ENCODE peak calls at places on chromosome 1, in nine cellular contexts. Z is esophagus muscularis mucosa, O is tibial nerve, F is left ventricle myocardium inferior, L is adrenal gland, Q is cardiac muscle cell, S is neural crest cell, R is ovary, V is right atrium auricular region. P is an unnamed sample.

GRCh38 chr1:41003127-41003639 is 18.3 kb downstream of the SLFNL1 start:
- DNase-seq in Z (no peak), O (no peak), F (no peak), L (no peak), Q (no peak), S (no peak), R (no peak), V (no peak), P (no peak)

GRCh38 chr1:114340906-114341698 is 169.9 kb downstream of the TRIM33 start:
- DNase-seq in Z (peak; percentile 75), O (no peak), F (no peak), L (no peak), Q (no peak), S (no peak), R (no peak), V (no peak), P (no peak)

GRCh38 chr1:63615809-63616420 is 22.7 kb downstream of the PGM1 start:
- DNase-seq in Z (no peak), O (peak; percentile 40), F (no peak), L (peak; percentile 54), Q (peak; percentile 77), S (peak; percentile 76), R (peak; percentile 76), V (peak; percentile 77), P (peak; percentile 44)

GRCh38 chr1:73162576-73162975 is 880.2 kb upstream of the NEGR1 start:
- DNase-seq in Z (no peak), O (no peak), F (no peak), L (peak; percentile 21), Q (no peak), S (no peak), R (no peak), V (no peak), P (no peak)

GRCh38 chr1:58836396-58836795 is 52.5 kb upstream of the JUN start:
- DNase-seq in Z (no peak), O (no peak), F (no peak), L (peak; percentile 59), Q (no peak), S (no peak), R (no peak), V (no peak), P (no peak)

GRCh38 chr1:206953126-206953525 is 6.9 kb upstream of the PIGR start:
- DNase-seq in Z (no peak), O (no peak), F (no peak), L (no peak), Q (no peak), S (no peak), R (no peak), V (no peak), P (no peak)

GRCh38 chr1:14113841-14114567 is 414.0 kb downstream of the PRDM2 start:
- DNase-seq in Z (no peak), O (no peak), F (peak; percentile 34), L (no peak), Q (peak; percentile 73), S (peak; percentile 47), R (no peak), V (peak; percentile 62), P (no peak)

GRCh38 chr1:30444850-30445249 is 278.5 kb downstream of the MATN1 start:
- DNase-seq in Z (peak; percentile 81), O (no peak), F (no peak), L (no peak), Q (no peak), S (no peak), R (no peak), V (peak; percentile 13), P (no peak)

GRCh38 chr1:221908573-221908972 is 166.7 kb upstream of the DUSP10 start:
- DNase-seq in Z (peak; percentile 31), O (no peak), F (no peak), L (no peak), Q (no peak), S (no peak), R (no peak), V (no peak), P (no peak)

GRCh38 chr1:10555635-10556429 is 81.1 kb downstream of the PEX14 start:
- DNase-seq in Z (no peak), O (no peak), F (no peak), L (no peak), Q (peak; percentile 24), S (no peak), R (no peak), V (no peak), P (no peak)

GRCh38 chr1:97758589-97759057 is 162.2 kb downstream of the DPYD start:
- DNase-seq in Z (no peak), O (no peak), F (no peak), L (no peak), Q (no peak), S (no peak), R (no peak), V (no peak), P (no peak)

GRCh38 chr1:17624540-17625256 is 85.2 kb downstream of the ARHGEF10L start:
- DNase-seq in Z (no peak), O (no peak), F (peak; percentile 74), L (peak; percentile 75), Q (no peak), S (no peak), R (no peak), V (peak; percentile 86), P (no peak)

GRCh38 chr1:64046243-64046642 is 157.2 kb upstream of the UBE2U start:
- DNase-seq in Z (peak; percentile 39), O (no peak), F (no peak), L (no peak), Q (no peak), S (no peak), R (no peak), V (no peak), P (no peak)

GRCh38 chr1:68197891-68198290 is 34.4 kb downstream of the WLS start:
- DNase-seq in Z (no peak), O (no peak), F (no peak), L (no peak), Q (no peak), S (no peak), R (no peak), V (no peak), P (peak; percentile 39)

GRCh38 chr1:87292684-87293493 is 35.8 kb upstream of the LMO4 start:
- DNase-seq in Z (no peak), O (peak; percentile 40), F (no peak), L (peak; percentile 27), Q (peak; percentile 90), S (peak; percentile 84), R (peak; percentile 67), V (no peak), P (no peak)

GRCh38 chr1:246160398-246160797 is 346.7 kb downstream of the SMYD3 start:
- DNase-seq in Z (peak; percentile 78), O (no peak), F (no peak), L (no peak), Q (no peak), S (no peak), R (no peak), V (no peak), P (no peak)

GRCh38 chr1:38524025-38524641 is 335.4 kb downstream of the RRAGC start:
- DNase-seq in Z (no peak), O (no peak), F (no peak), L (no peak), Q (no peak), S (no peak), R (no peak), V (no peak), P (no peak)

GRCh38 chr1:38528600-38528999 is 331.0 kb downstream of the RRAGC start:
- DNase-seq in Z (no peak), O (no peak), F (no peak), L (no peak), Q (no peak), S (no peak), R (no peak), V (no peak), P (no peak)

GRCh38 chr1:38525343-38525948 is 334.1 kb downstream of the RRAGC start:
- DNase-seq in Z (no peak), O (no peak), F (no peak), L (no peak), Q (no peak), S (no peak), R (no peak), V (no peak), P (no peak)

GRCh38 chr1:38527373-38527966 is 332.1 kb downstream of the RRAGC start:
- DNase-seq in Z (no peak), O (no peak), F (no peak), L (no peak), Q (no peak), S (no peak), R (no peak), V (no peak), P (no peak)

DNA sequence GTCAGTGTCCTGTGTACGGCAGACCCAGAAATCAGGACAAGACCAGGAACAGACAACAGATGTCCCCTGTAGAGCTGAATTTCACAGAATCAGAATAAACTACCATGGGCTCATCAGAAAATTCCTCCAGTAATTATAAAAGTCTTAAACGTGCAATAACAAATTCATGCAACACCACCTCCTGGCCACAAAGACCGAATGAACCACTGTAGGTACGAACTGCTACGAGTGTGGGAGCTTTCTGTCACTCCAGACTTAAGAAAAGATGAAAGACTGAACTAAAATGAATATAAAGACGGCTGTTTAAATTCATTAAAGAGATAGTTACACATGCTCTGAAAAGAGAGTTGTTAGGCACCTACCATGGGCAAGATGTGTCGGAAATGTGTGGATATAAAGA is 333.5 kb downstream of the RRAGC start:
- DNase-seq in Z (no peak), O (no peak), F (no peak), L (no peak), Q (no peak), S (no peak), R (no peak), V (no peak), P (no peak)
- TF ChIP-seq CTCF in Z (no peak), O (no peak), F (no peak), L (no peak), Q (no peak), S (no peak), R (no peak), V (no peak), P (no peak)

GRCh38 chr1:22275626-22276395 is 132.9 kb upstream of the WNT4 start:
- DNase-seq in Z (no peak), O (no peak), F (no peak), L (peak; percentile 48), Q (peak; percentile 75), S (peak; percentile 74), R (peak; percentile 59), V (no peak), P (no peak)
- TF ChIP-seq CTCF in Z (peak; percentile 61), O (peak; percentile 60), F (peak; percentile 82), L (peak; percentile 81), Q (peak; percentile 91), S (peak; percentile 78), R (peak; percentile 71), V (peak; percentile 64), P (peak; percentile 90)

DNA sequence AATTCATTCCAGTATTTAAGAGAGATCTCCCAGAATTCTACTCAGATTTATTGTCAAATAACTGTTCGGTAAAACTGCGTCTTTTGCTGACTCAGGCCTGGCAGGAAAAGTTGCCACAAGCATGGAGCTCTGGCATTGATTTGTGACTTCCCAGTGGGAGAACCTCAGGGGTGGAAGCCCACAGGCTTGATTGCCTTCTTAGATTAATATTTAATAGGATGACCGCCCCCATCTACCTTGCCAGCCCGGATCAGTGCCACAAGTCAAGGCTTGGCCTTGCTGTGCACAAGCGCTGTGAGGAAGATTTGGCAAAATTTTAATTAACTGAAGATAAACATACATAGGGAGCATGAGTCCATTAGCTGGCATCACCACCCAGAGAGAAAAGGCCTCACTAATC is 93.5 kb downstream of the LRIG2 start:
- DNase-seq in Z (no peak), O (no peak), F (no peak), L (no peak), Q (no peak), S (no peak), R (no peak), V (no peak), P (no peak)
- TF ChIP-seq CTCF in Z (no peak), O (no peak), F (no peak), L (no peak), Q (no peak), S (no peak), R (no peak), V (no peak), P (no peak)

GRCh38 chr1:55043726-55044125 is 4.4 kb downstream of the PCSK9 start:
- DNase-seq in Z (no peak), O (no peak), F (no peak), L (no peak), Q (no peak), S (no peak), R (no peak), V (no peak), P (no peak)
- TF ChIP-seq CTCF in Z (no peak), O (no peak), F (no peak), L (no peak), Q (no peak), S (no peak), R (no peak), V (no peak), P (no peak)